ENCODE peak calls at places on chromosomes 1 and 21, in ten cellular contexts. S is GM23248; Q is uterus; D is CD8-positive, alpha-beta memory T cell; O is cardiac muscle cell; Z is GM23338; K is suprapubic skin; F is breast epithelium; G is aorta; J is stomach. X is an unnamed sample.

GRCh38 chr1:150233359-150234308 is 2.3 kb downstream of the ANP32E start:
- DNase-seq in F (peak; percentile 33), G (peak; percentile 68), Q (peak; percentile 50), K (peak; percentile 77), J (no peak), Z (no peak), D (peak; percentile 10), S (peak; percentile 62), O (peak; percentile 47), X (peak; percentile 48)

GRCh38 chr1:160028426-160028825 is 3.4 kb downstream of the PIGM start:
- DNase-seq in G (no peak), S (no peak), Q (no peak), Z (no peak), J (no peak), F (no peak), K (no peak), D (no peak), O (no peak), X (no peak)

GRCh38 chr1:156959414-156959813 is 39.0 kb downstream of the LRRC71 start:
- DNase-seq in S (no peak), Q (no peak), F (no peak), J (no peak), G (no peak), Z (no peak), D (no peak), K (no peak), O (no peak), X (no peak)

GRCh38 chr1:28417441-28418277 is 48.1 kb downstream of the PHACTR4 start:
- DNase-seq in Z (no peak), K (no peak), O (peak; percentile 74), D (no peak), G (no peak), Q (no peak), J (no peak), F (no peak), S (peak; percentile 92), X (peak; percentile 38)

GRCh38 chr1:41681331-41682136 is 197.1 kb upstream of the EDN2 start:
- DNase-seq in J (no peak), D (no peak), Z (no peak), O (peak; percentile 44), G (no peak), S (peak; percentile 33), K (no peak), F (no peak), Q (no peak), X (no peak)

GRCh38 chr1:180548686-180549326 is 10.0 kb upstream of the OVAAL start:
- DNase-seq in J (no peak), F (no peak), Z (no peak), S (no peak), Q (no peak), O (no peak), G (no peak), D (no peak), K (no peak), X (no peak)

GRCh38 chr1:186152227-186152944 is 222.7 kb downstream of the TPR start:
- DNase-seq in O (peak; percentile 66), G (no peak), Q (no peak), K (no peak), J (no peak), F (peak; percentile 31), Z (no peak), D (no peak), S (peak; percentile 62), X (no peak)

GRCh38 chr1:93575586-93576271 is 105.9 kb downstream of the BCAR3 start:
- DNase-seq in J (no peak), Q (no peak), K (no peak), Z (no peak), D (no peak), O (no peak), F (peak; percentile 18), S (no peak), G (no peak), X (no peak)

GRCh38 chr1:233566886-233567285 is 47.0 kb upstream of the KCNK1 start:
- DNase-seq in F (no peak), D (no peak), O (peak; percentile 25), Z (no peak), J (no peak), K (no peak), Q (no peak), G (no peak), S (no peak), X (no peak)

GRCh38 chr21:35015435-35016024 is 33.6 kb downstream of the RUNX1 start:
- DNase-seq in K (no peak), D (no peak), O (no peak), G (no peak), S (no peak), Z (no peak), F (no peak), J (no peak), Q (no peak), X (peak; percentile 67)

GRCh38 chr1:33434363-33434750 is 3.5 kb upstream of the PHC2 start:
- DNase-seq in F (no peak), Z (no peak), J (no peak), S (no peak), D (no peak), Q (no peak), K (no peak), O (no peak), G (no peak), X (no peak)

GRCh38 chr1:228842094-228842775 is 107.0 kb downstream of the RHOU start:
- DNase-seq in D (no peak), O (peak; percentile 82), Q (no peak), F (no peak), K (no peak), G (no peak), Z (no peak), S (peak; percentile 85), J (no peak), X (no peak)

GRCh38 chr1:159076753-159077656 is at the start of gene AIM2:
- DNase-seq in F (no peak), S (peak; percentile 87), Q (no peak), O (no peak), D (peak; percentile 73), G (peak; percentile 77), J (peak; percentile 49), Z (no peak), K (no peak), X (peak; percentile 76)

GRCh38 chr1:50308883-50309282 is 114.4 kb downstream of the DMRTA2 start:
- DNase-seq in F (no peak), Q (no peak), S (peak; percentile 46), Z (peak; percentile 88), K (no peak), D (no peak), J (no peak), G (no peak), O (peak; percentile 53), X (no peak)

GRCh38 chr1:21914468-21914867 is 22.6 kb downstream of the HSPG2 start:
- DNase-seq in D (no peak), J (no peak), K (no peak), O (no peak), S (no peak), Z (no peak), F (no peak), Q (no peak), G (no peak), X (no peak)

GRCh38 chr1:21902378-21903012 is 34.6 kb downstream of the HSPG2 start:
- DNase-seq in O (no peak), F (no peak), S (peak; percentile 42), Q (no peak), D (no peak), G (no peak), K (no peak), Z (no peak), J (no peak), X (no peak)

GRCh38 chr1:28258628-28259251 is 578 bp upstream of the SESN2 start:
- DNase-seq in F (no peak), D (no peak), J (no peak), O (no peak), Q (no peak), G (no peak), K (no peak), S (peak; percentile 70), Z (no peak), X (no peak)

GRCh38 chr1:234963904-234964702 is 164.5 kb downstream of the TOMM20 start:
- DNase-seq in D (no peak), J (peak; percentile 66), S (no peak), K (peak; percentile 67), F (no peak), G (no peak), Q (no peak), O (no peak), Z (no peak), X (no peak)
- H3K4me1 ChIP-seq in D (peaks cover 57% of the 10 kb centered on the region), J (peaks cover 75% of the 10 kb centered on the region), S (peaks cover 40% of the 10 kb centered on the region), K (peaks cover 58% of the 10 kb centered on the region), F (peaks cover 22% of the 10 kb centered on the region), G (peaks cover 9% of the 10 kb centered on the region), Q (peaks cover 7% of the 10 kb centered on the region), O (peaks cover 24% of the 10 kb centered on the region), Z (peaks cover under 1% of the 10 kb centered on the region), X (peaks cover 50% of the 10 kb centered on the region)

GRCh38 chr1:106677721-106678120 is 378.8 kb upstream of the PRMT6 start:
- DNase-seq in D (no peak), F (no peak), K (no peak), G (no peak), S (no peak), Z (no peak), Q (no peak), O (no peak), J (no peak), X (no peak)
- H3K4me1 ChIP-seq in D (no peaks in the 10 kb centered on the region), F (no peaks in the 10 kb centered on the region), K (no peaks in the 10 kb centered on the region), G (no peaks in the 10 kb centered on the region), S (peaks cover 31% of the 10 kb centered on the region), Z (peaks cover 4% of the 10 kb centered on the region), Q (no peaks in the 10 kb centered on the region), O (peaks cover 4% of the 10 kb centered on the region), J (no peaks in the 10 kb centered on the region), X (no peaks in the 10 kb centered on the region)

GRCh38 chr21:32915099-32915498 is 110.6 kb upstream of the OLIG2 start:
- DNase-seq in Q (no peak), Z (no peak), D (no peak), S (no peak), F (no peak), O (no peak), J (no peak), G (no peak), K (no peak), X (no peak)
- H3K4me1 ChIP-seq in Q (no peaks in the 10 kb centered on the region), Z (peaks cover 5% of the 10 kb centered on the region), D (peaks cover 36% of the 10 kb centered on the region), S (no peaks in the 10 kb centered on the region), F (no peaks in the 10 kb centered on the region), O (no peaks in the 10 kb centered on the region), J (peaks cover 6% of the 10 kb centered on the region), G (no peaks in the 10 kb centered on the region), K (no peaks in the 10 kb centered on the region), X (peaks cover 21% of the 10 kb centered on the region)

GRCh38 chr1:8797230-8797629 is 20.2 kb downstream of the RERE start:
- DNase-seq in G (no peak), D (no peak), J (no peak), K (no peak), Z (no peak), S (peak; percentile 35), O (peak; percentile 14), Q (no peak), F (no peak), X (no peak)

GRCh38 chr1:8794605-8795004 is 22.8 kb downstream of the RERE start:
- DNase-seq in S (no peak), Q (no peak), Z (peak; percentile 64), J (no peak), F (no peak), G (no peak), D (no peak), K (no peak), O (no peak), X (peak; percentile 21)

GRCh38 chr1:8791819-8792218 is 25.6 kb downstream of the RERE start:
- DNase-seq in K (no peak), F (no peak), D (no peak), O (no peak), G (no peak), Z (no peak), Q (no peak), J (no peak), S (no peak), X (no peak)

GRCh38 chr1:8800416-8800815 is 17.0 kb downstream of the RERE start:
- DNase-seq in S (no peak), K (no peak), Q (no peak), J (no peak), D (no peak), G (no peak), F (no peak), Z (no peak), O (no peak), X (no peak)

GRCh38 chr1:8796812-8797211 is 20.6 kb downstream of the RERE start:
- DNase-seq in O (no peak), F (no peak), J (no peak), D (no peak), S (no peak), Z (no peak), K (no peak), Q (no peak), G (no peak), X (no peak)
- H3K4me1 ChIP-seq in O (no peaks in the 10 kb centered on the region), F (no peaks in the 10 kb centered on the region), J (peaks cover 6% of the 10 kb centered on the region), D (no peaks in the 10 kb centered on the region), S (no peaks in the 10 kb centered on the region), Z (peaks cover 22% of the 10 kb centered on the region), K (no peaks in the 10 kb centered on the region), Q (no peaks in the 10 kb centered on the region), G (no peaks in the 10 kb centered on the region), X (no peaks in the 10 kb centered on the region)